ENCODE peak calls at places on chromosomes 6 and 20, in seven cellular contexts. One of them, this sample, is unnamed.

GRCh38 chr6:38262609-38263008 is 377.1 kb downstream of the BTBD9 start:
- DNase-seq in activated CD4-positive, CD25-positive, alpha-beta regulatory T cell: no peak
- DNase-seq in activated naive CD4-positive, alpha-beta T cell treated with anti-CD3 and anti-CD28 coated beads, Interleukin-2, amount 10 ng/mL, durations not matched to agents 7 days and 5 days: no peak
- DNase-seq in lung: no peak
- DNase-seq in AG10803: peak
- DNase-seq in astrocyte of the spinal cord: peak
- DNase-seq in left ventricle myocardium inferior: no peak
- DNase-seq in this sample: no peak

GRCh38 chr6:36973647-36974046 is 12.3 kb downstream of the MTCH1 start:
- DNase-seq in lung: no peak
- DNase-seq in astrocyte of the spinal cord: no peak
- DNase-seq in activated naive CD4-positive, alpha-beta T cell treated with anti-CD3 and anti-CD28 coated beads, Interleukin-2, amount 10 ng/mL, durations not matched to agents 7 days and 5 days: no peak
- DNase-seq in AG10803: no peak
- DNase-seq in activated CD4-positive, CD25-positive, alpha-beta regulatory T cell: no peak
- DNase-seq in left ventricle myocardium inferior: peak
- DNase-seq in this sample: no peak

GRCh38 chr6:18039481-18039880 is 52.0 kb upstream of the KIF13A start:
- DNase-seq in AG10803: no peak
- DNase-seq in activated naive CD4-positive, alpha-beta T cell treated with anti-CD3 and anti-CD28 coated beads, Interleukin-2, amount 10 ng/mL, durations not matched to agents 7 days and 5 days: no peak
- DNase-seq in lung: no peak
- DNase-seq in activated CD4-positive, CD25-positive, alpha-beta regulatory T cell: no peak
- DNase-seq in astrocyte of the spinal cord: no peak
- DNase-seq in left ventricle myocardium inferior: no peak
- DNase-seq in this sample: no peak

GRCh38 chr6:79145301-79145700 is 67.2 kb upstream of the PHIP start:
- DNase-seq in activated naive CD4-positive, alpha-beta T cell treated with anti-CD3 and anti-CD28 coated beads, Interleukin-2, amount 10 ng/mL, durations not matched to agents 7 days and 5 days: no peak
- DNase-seq in astrocyte of the spinal cord: no peak
- DNase-seq in activated CD4-positive, CD25-positive, alpha-beta regulatory T cell: no peak
- DNase-seq in AG10803: no peak
- DNase-seq in lung: no peak
- DNase-seq in left ventricle myocardium inferior: no peak
- DNase-seq in this sample: no peak

GRCh38 chr20:36847009-36847709 is 28.8 kb upstream of the TLDC2 start:
- DNase-seq in activated naive CD4-positive, alpha-beta T cell treated with anti-CD3 and anti-CD28 coated beads, Interleukin-2, amount 10 ng/mL, durations not matched to agents 7 days and 5 days: no peak
- DNase-seq in left ventricle myocardium inferior: peak
- DNase-seq in astrocyte of the spinal cord: peak
- DNase-seq in AG10803: peak
- DNase-seq in activated CD4-positive, CD25-positive, alpha-beta regulatory T cell: no peak
- DNase-seq in lung: no peak
- DNase-seq in this sample: no peak

GRCh38 chr20:62943396-62943795 is 5.4 kb downstream of the GID8 start:
- DNase-seq in left ventricle myocardium inferior: no peak
- DNase-seq in activated CD4-positive, CD25-positive, alpha-beta regulatory T cell: no peak
- DNase-seq in astrocyte of the spinal cord: no peak
- DNase-seq in lung: no peak
- DNase-seq in AG10803: no peak
- DNase-seq in activated naive CD4-positive, alpha-beta T cell treated with anti-CD3 and anti-CD28 coated beads, Interleukin-2, amount 10 ng/mL, durations not matched to agents 7 days and 5 days: no peak
- DNase-seq in this sample: no peak

GRCh38 chr20:41029150-41029872 is 689 bp downstream of the TOP1 start:
- DNase-seq in AG10803: no peak
- DNase-seq in activated CD4-positive, CD25-positive, alpha-beta regulatory T cell: no peak
- DNase-seq in lung: peak
- DNase-seq in astrocyte of the spinal cord: no peak
- DNase-seq in left ventricle myocardium inferior: peak
- DNase-seq in activated naive CD4-positive, alpha-beta T cell treated with anti-CD3 and anti-CD28 coated beads, Interleukin-2, amount 10 ng/mL, durations not matched to agents 7 days and 5 days: peak
- DNase-seq in this sample: no peak

GRCh38 chr6:11700118-11700718 is 78.4 kb downstream of the ADTRP start:
- DNase-seq in activated naive CD4-positive, alpha-beta T cell treated with anti-CD3 and anti-CD28 coated beads, Interleukin-2, amount 10 ng/mL, durations not matched to agents 7 days and 5 days: no peak
- DNase-seq in lung: no peak
- DNase-seq in left ventricle myocardium inferior: no peak
- DNase-seq in AG10803: peak
- DNase-seq in activated CD4-positive, CD25-positive, alpha-beta regulatory T cell: no peak
- DNase-seq in astrocyte of the spinal cord: peak
- DNase-seq in this sample: no peak

GRCh38 chr6:149032599-149033405 is 284.7 kb upstream of the TAB2 start:
- DNase-seq in activated naive CD4-positive, alpha-beta T cell treated with anti-CD3 and anti-CD28 coated beads, Interleukin-2, amount 10 ng/mL, durations not matched to agents 7 days and 5 days: peak
- DNase-seq in activated CD4-positive, CD25-positive, alpha-beta regulatory T cell: no peak
- DNase-seq in lung: no peak
- DNase-seq in left ventricle myocardium inferior: no peak
- DNase-seq in AG10803: peak
- DNase-seq in astrocyte of the spinal cord: peak
- DNase-seq in this sample: no peak

GRCh38 chr6:45728674-45729073 is 287.0 kb downstream of the CLIC5 start:
- DNase-seq in left ventricle myocardium inferior: no peak
- DNase-seq in lung: no peak
- DNase-seq in AG10803: peak
- DNase-seq in activated CD4-positive, CD25-positive, alpha-beta regulatory T cell: no peak
- DNase-seq in astrocyte of the spinal cord: peak
- DNase-seq in activated naive CD4-positive, alpha-beta T cell treated with anti-CD3 and anti-CD28 coated beads, Interleukin-2, amount 10 ng/mL, durations not matched to agents 7 days and 5 days: no peak
- DNase-seq in this sample: no peak

This sample was measured in COR-L47.